ENCODE peak calls at places on chromosome 21, in nine cellular contexts. V is esophagus muscularis mucosa; C is CD8-positive, alpha-beta T cell; T is OCI-LY7; B is sigmoid colon; E is transverse colon; D is pancreas; K is lower lobe of right lung; A is heart right ventricle. P is an unnamed sample.
A peak's percentile ranks its signal among the peaks of the same experiment; 100 is the strongest.

GRCh38 chr21:42010507-42011493 is 640 bp upstream of the ZBTB21 start:
- DNase-seq in T (peak; percentile 65), A (peak; percentile 71), K (peak; percentile 77), E (peak; percentile 48), V (peak; percentile 89), D (peak; percentile 39), C (peak; percentile 31), B (no peak), P (no peak)

GRCh38 chr21:42059141-42059540 is 12.0 kb upstream of the UMODL1 start:
- DNase-seq in E (no peak), T (no peak), C (no peak), D (no peak), B (no peak), V (no peak), A (no peak), K (no peak), P (no peak)

GRCh38 chr21:45236481-45236880 is 51.2 kb downstream of the POFUT2 start:
- DNase-seq in A (no peak), E (no peak), T (peak; percentile 10), C (no peak), D (no peak), V (no peak), K (no peak), B (no peak), P (peak; percentile 60)

GRCh38 chr21:45910548-45911221 is 70.9 kb upstream of the COL6A1 start:
- DNase-seq in V (no peak), K (no peak), D (no peak), A (no peak), B (peak; percentile 66), C (no peak), E (no peak), T (no peak), P (no peak)

GRCh38 chr21:15233611-15234010 is 168.8 kb upstream of the NRIP1 start:
- DNase-seq in A (no peak), K (no peak), D (no peak), B (no peak), E (no peak), C (no peak), T (no peak), V (no peak), P (no peak)

GRCh38 chr21:30962013-30962412 is 76.3 kb downstream of the KRTAP19-8 start:
- DNase-seq in A (no peak), B (no peak), T (no peak), V (no peak), C (no peak), K (no peak), E (no peak), D (no peak), P (no peak)

GRCh38 chr21:42186591-42186990 is 32.3 kb upstream of the ABCG1 start:
- DNase-seq in A (no peak), K (no peak), C (no peak), E (no peak), B (no peak), T (no peak), D (no peak), V (peak; percentile 68), P (no peak)

GRCh38 chr21:39666681-39667315 is 54.1 kb downstream of the B3GALT5 start:
- DNase-seq in E (no peak), T (no peak), A (no peak), V (no peak), K (no peak), D (no peak), B (no peak), C (no peak), P (no peak)

GRCh38 chr21:45332415-45332814 is 44.7 kb upstream of the POFUT2 start:
- DNase-seq in V (no peak), K (no peak), T (no peak), A (no peak), D (no peak), C (no peak), E (no peak), B (peak; percentile 13), P (no peak)

GRCh38 chr21:42466700-42467612 is 29.1 kb downstream of the RSPH1 start:
- DNase-seq in V (no peak), E (peak; percentile 41), K (no peak), B (no peak), A (no peak), C (peak; percentile 36), T (peak; percentile 58), D (no peak), P (no peak)

GRCh38 chr21:15526793-15527192 is 203.0 kb upstream of the USP25 start:
- DNase-seq in D (no peak), K (no peak), V (no peak), C (no peak), T (no peak), A (no peak), B (no peak), E (no peak), P (no peak)

GRCh38 chr21:45998871-45999580 is 17.5 kb downstream of the COL6A1 start:
- DNase-seq in E (no peak), C (no peak), T (no peak), D (peak; percentile 12), B (peak; percentile 71), A (no peak), V (no peak), K (peak; percentile 41), P (no peak)

GRCh38 chr21:25500598-25500997 is 106.7 kb downstream of the MRPL39 start:
- DNase-seq in K (no peak), E (no peak), D (no peak), T (no peak), C (no peak), B (no peak), A (no peak), V (no peak), P (no peak)

GRCh38 chr21:25503981-25504380 is 103.3 kb downstream of the MRPL39 start:
- DNase-seq in E (no peak), C (no peak), V (no peak), K (no peak), D (no peak), T (no peak), A (no peak), B (no peak), P (no peak)

GRCh38 chr21:25501996-25502665 is 105.2 kb downstream of the MRPL39 start:
- DNase-seq in K (no peak), T (no peak), B (no peak), A (no peak), C (no peak), V (no peak), E (no peak), D (no peak), P (no peak)

GRCh38 chr21:25496825-25497482 is 110.3 kb downstream of the MRPL39 start:
- DNase-seq in A (no peak), D (no peak), K (no peak), B (no peak), V (no peak), C (no peak), T (no peak), E (no peak), P (no peak)

GRCh38 chr21:25501448-25501847 is 105.8 kb downstream of the MRPL39 start:
- DNase-seq in B (no peak), D (no peak), E (no peak), K (no peak), C (no peak), V (no peak), A (no peak), T (no peak), P (no peak)
- H3K4me1 ChIP-seq in B (no peaks in the 10 kb centered on the region), D (no peaks in the 10 kb centered on the region), E (no peaks in the 10 kb centered on the region), K (no peaks in the 10 kb centered on the region), C (no peaks in the 10 kb centered on the region), V (no peaks in the 10 kb centered on the region), A (no peaks in the 10 kb centered on the region), T (no peaks in the 10 kb centered on the region), P (no peaks in the 10 kb centered on the region)

DNA sequence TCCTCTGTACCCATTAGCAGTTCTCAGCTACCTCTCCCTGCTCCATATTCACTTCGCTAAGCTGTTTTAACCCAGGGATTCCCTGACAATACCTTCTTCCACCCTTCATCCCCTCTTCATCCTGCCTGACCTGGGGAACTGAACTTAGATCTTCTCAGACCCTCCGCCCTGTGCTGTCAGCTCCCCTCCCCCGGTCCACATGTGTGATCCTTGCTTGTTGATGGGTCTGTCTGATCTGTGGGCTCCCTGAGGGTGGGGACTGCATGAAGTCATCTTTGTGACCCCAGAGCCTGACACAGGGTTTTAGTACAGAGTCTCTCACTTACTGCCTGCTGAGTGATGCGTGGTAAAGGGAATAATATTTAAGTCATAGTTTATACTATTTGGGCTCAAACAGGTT is 11.8 kb downstream of the CHAF1B start:
- DNase-seq in V (no peak), C (no peak), B (peak; percentile 35), K (no peak), D (no peak), T (no peak), E (no peak), A (no peak), P (no peak)
- H3K36me3 ChIP-seq in V (peaks cover 6% of the 10 kb centered on the region), C (no peaks in the 10 kb centered on the region), B (no peaks in the 10 kb centered on the region), K (no peaks in the 10 kb centered on the region), D (no peaks in the 10 kb centered on the region), T (peaks cover 71% of the 10 kb centered on the region), E (no peaks in the 10 kb centered on the region), A (no peaks in the 10 kb centered on the region), P (no peaks in the 10 kb centered on the region)

DNA sequence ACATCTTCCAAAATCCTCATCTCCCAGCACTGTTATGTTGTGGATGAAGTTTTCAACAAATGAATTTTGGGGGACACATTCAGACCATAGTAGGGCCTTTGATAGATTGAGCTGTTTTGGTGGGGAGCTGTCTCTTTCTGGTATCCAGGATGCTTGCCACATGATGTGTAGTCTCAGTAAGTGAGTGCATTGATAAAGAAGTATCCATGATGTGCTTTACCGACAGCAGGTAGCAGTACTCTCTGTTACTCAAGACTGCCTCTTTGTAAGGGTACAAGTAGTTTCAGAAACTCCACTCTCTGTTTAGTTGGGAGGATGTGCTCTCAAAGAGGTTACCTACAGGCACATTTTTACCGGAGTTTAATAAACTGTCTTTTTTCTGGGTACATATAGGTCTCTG is 26.5 kb downstream of the DYRK1A start:
- DNase-seq in D (no peak), A (no peak), E (no peak), V (no peak), C (no peak), B (no peak), K (no peak), T (no peak), P (no peak)
- H3K4me1 ChIP-seq in D (peaks cover 5% of the 10 kb centered on the region), A (peaks cover 99% of the 10 kb centered on the region), E (peaks cover 45% of the 10 kb centered on the region), V (peaks cover 95% of the 10 kb centered on the region), C (peaks cover 81% of the 10 kb centered on the region), B (peaks cover 72% of the 10 kb centered on the region), K (peaks cover 91% of the 10 kb centered on the region), T (no peaks in the 10 kb centered on the region), P (peaks cover 96% of the 10 kb centered on the region)

GRCh38 chr21:28938726-28939125 is 54.0 kb downstream of the LTN1 start:
- DNase-seq in B (no peak), E (no peak), K (no peak), D (no peak), V (no peak), A (no peak), C (no peak), T (no peak), P (no peak)

GRCh38 chr21:28932717-28933116 is 60.0 kb downstream of the LTN1 start:
- DNase-seq in B (no peak), V (no peak), D (no peak), A (no peak), C (no peak), T (no peak), K (no peak), E (no peak), P (no peak)

GRCh38 chr21:28937737-28938136 is 54.9 kb downstream of the LTN1 start:
- DNase-seq in T (no peak), D (no peak), B (no peak), C (no peak), E (no peak), K (no peak), V (no peak), A (no peak), P (no peak)

GRCh38 chr21:28936036-28936435 is 56.6 kb downstream of the LTN1 start:
- DNase-seq in D (no peak), B (no peak), V (no peak), T (no peak), E (no peak), C (no peak), A (no peak), K (no peak), P (no peak)

GRCh38 chr21:28936721-28937120 is 56.0 kb downstream of the LTN1 start:
- DNase-seq in A (no peak), B (no peak), D (no peak), K (no peak), C (no peak), V (no peak), E (no peak), T (no peak), P (no peak)
- H3K36me3 ChIP-seq in A (peaks cover 28% of the 10 kb centered on the region), B (peaks cover 80% of the 10 kb centered on the region), D (no peaks in the 10 kb centered on the region), K (peaks cover 83% of the 10 kb centered on the region), C (peaks cover 21% of the 10 kb centered on the region), V (peaks cover 23% of the 10 kb centered on the region), E (no peaks in the 10 kb centered on the region), T (peaks cover 65% of the 10 kb centered on the region), P (peaks cover 31% of the 10 kb centered on the region)